ENCODE peak calls at places on chromosomes 1 and 21, in five cellular contexts. G is right lobe of liver, E is sigmoid colon, I is A549, X is transverse colon. P is an unnamed sample.

GRCh38 chr1:67126974-67127373 is 7.8 kb downstream of the C1orf141 start:
- DNase-seq in E (no peak), I (no peak), X (no peak), G (no peak), P (no peak)

GRCh38 chr1:212147581-212148033 is 112.1 kb downstream of the DTL start:
- DNase-seq in G (no peak), I (peak), E (no peak), X (peak), P (no peak)

GRCh38 chr1:59409525-59409924 is 112.6 kb downstream of the FGGY start:
- DNase-seq in X (no peak), E (no peak), G (no peak), I (no peak), P (no peak)

GRCh38 chr1:221532071-221532755 is 209.7 kb downstream of the DUSP10 start:
- DNase-seq in G (no peak), X (no peak), I (no peak), E (no peak), P (no peak)

GRCh38 chr1:30046751-30047150 is 676.6 kb downstream of the MATN1 start:
- DNase-seq in I (no peak), E (no peak), X (no peak), G (no peak), P (no peak)

GRCh38 chr1:36166938-36167910 is 11.3 kb downstream of the MAP7D1 start:
- DNase-seq in X (no peak), G (no peak), I (no peak), E (no peak), P (no peak)

GRCh38 chr1:25820247-25821111 is 725 bp downstream of the MTFR1L start:
- DNase-seq in G (peak), I (peak), E (peak), X (peak), P (peak)

GRCh38 chr1:117607471-117607870 is 1.6 kb downstream of the TENT5C start:
- DNase-seq in X (peak), I (no peak), E (no peak), G (peak), P (no peak)

GRCh38 chr1:6491480-6491962 is at the start of gene PLEKHG5:
- DNase-seq in I (peak), G (no peak), E (no peak), X (no peak), P (no peak)

GRCh38 chr1:17878837-17879236 is 123.7 kb downstream of the ACTL8 start:
- DNase-seq in G (no peak), X (no peak), I (no peak), E (no peak), P (no peak)

GRCh38 chr1:54559111-54559548 is 11.1 kb downstream of the ACOT11 start:
- DNase-seq in G (no peak), E (no peak), X (no peak), I (no peak), P (no peak)

GRCh38 chr1:18643154-18644012 is 12.7 kb downstream of the PAX7 start:
- DNase-seq in G (no peak), E (no peak), X (no peak), I (no peak), P (no peak)

GRCh38 chr1:76203132-76203531 is 128.6 kb downstream of the ST6GALNAC3 start:
- DNase-seq in I (no peak), E (no peak), G (no peak), X (no peak), P (no peak)

GRCh38 chr1:185917646-185918045 is 183.5 kb downstream of the HMCN1 start:
- DNase-seq in X (no peak), E (no peak), G (no peak), I (peak), P (no peak)

GRCh38 chr1:234315091-234315541 is 58.1 kb upstream of the COA6 start:
- DNase-seq in G (no peak), E (no peak), I (no peak), X (no peak), P (no peak)

GRCh38 chr1:184407816-184408510 is 21.1 kb downstream of the C1orf21 start:
- DNase-seq in E (no peak), X (no peak), I (peak), G (no peak), P (no peak)

GRCh38 chr21:32167513-32167912 is 111.3 kb downstream of the MIS18A start:
- DNase-seq in G (no peak), X (no peak), E (no peak), I (no peak), P (no peak)

GRCh38 chr1:80023366-80023765 is 1016.8 kb upstream of the ADGRL4 start:
- DNase-seq in E (no peak), X (no peak), G (no peak), I (no peak), P (no peak)

GRCh38 chr1:63746129-63746864 is 27.5 kb upstream of the ROR1 start:
- DNase-seq in X (no peak), E (no peak), I (peak), G (no peak), P (no peak)

GRCh38 chr1:197156692-197157091 is 10.2 kb upstream of the ASPM start:
- DNase-seq in G (no peak), E (no peak), X (no peak), I (no peak), P (no peak)

GRCh38 chr1:102896286-102896685 is 212.0 kb downstream of the COL11A1 start:
- DNase-seq in X (no peak), G (no peak), I (no peak), E (no peak), P (no peak)

GRCh38 chr1:56975446-56975845 is 9.6 kb upstream of the C8B start:
- DNase-seq in X (no peak), I (no peak), G (no peak), E (no peak), P (no peak)

GRCh38 chr1:191895049-191895448 is 263.2 kb upstream of the RGS18 start:
- DNase-seq in X (no peak), I (no peak), E (no peak), G (no peak), P (no peak)
- H3K27ac ChIP-seq in X (no peak), I (no peak), E (no peak), G (no peak), P (no peak)

GRCh38 chr1:180213401-180214177 is 16.5 kb upstream of the LHX4 start:
- DNase-seq in I (peak), G (no peak), E (peak), X (peak), P (no peak)
- H3K4me3 ChIP-seq in I (no peak), G (no peak), E (no peak), X (no peak), P (no peak)

DNA sequence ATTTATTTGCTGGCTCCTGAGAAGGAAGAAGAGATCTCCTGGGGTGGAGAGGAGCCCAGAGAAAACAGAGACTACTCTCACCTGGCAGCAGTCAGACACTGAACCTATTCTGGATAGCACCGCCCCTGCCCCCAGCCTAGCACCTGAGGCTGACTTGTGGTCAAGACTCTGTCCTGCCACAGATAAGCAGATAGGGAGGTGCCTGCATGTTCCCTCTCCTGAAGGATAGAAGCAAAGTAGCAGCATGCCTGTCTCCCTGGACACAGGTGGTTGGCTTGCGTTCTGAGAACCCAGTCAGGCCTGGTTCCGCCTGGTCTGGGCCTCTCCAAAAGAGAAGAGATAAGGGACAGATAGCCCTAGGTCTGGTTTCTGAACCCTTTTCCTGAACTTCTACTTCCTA is 1.3 kb upstream of the EFNA3 start:
- DNase-seq in G (no peak), E (peak), I (no peak), X (no peak), P (no peak)
- TF ChIP-seq POLR2A in G (no peak), E (no peak), I (no peak), X (no peak), P (no peak)

GRCh38 chr1:111192074-111192473 is 8.4 kb downstream of the DENND2D start:
- DNase-seq in I (no peak), E (no peak), G (no peak), X (no peak), P (no peak)
- H3K27ac ChIP-seq in I (no peak), E (no peak), G (peak), X (peak), P (no peak)

DNA sequence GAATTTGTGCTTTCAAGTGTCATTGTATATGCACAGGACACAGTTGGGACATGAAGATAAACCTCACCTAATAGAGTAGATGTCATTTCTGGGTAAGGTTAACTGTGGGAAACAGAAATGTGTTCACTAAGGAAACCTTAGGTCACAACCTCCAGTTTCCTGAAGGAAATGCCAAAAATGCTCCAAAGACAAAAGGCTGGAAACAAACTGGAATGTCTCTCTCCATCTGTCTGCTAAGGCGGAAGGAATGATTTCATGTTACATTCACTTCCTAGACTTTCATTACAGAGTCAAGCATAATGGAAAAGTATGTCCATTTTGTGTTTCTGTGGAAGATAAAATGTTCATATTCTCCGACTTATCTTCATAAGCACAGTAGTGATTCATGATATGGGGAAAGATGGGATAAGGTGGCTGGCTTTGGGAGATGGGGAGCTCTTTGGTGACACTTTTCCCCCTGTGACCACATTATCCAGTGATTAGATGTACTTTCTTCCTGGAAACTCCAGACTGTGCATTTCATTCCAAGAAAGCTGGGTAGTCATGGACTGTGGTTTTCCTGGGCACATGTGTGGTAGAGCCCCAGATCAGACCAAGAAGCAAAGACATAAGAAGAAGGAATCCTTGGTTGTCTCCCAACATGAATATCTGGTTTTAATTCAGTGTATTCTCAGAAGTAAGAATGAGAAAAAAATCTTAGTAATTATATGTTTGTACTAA is 5.7 kb downstream of the S1PR1 start:
- DNase-seq in X (no peak), G (no peak), E (no peak), I (no peak), P (no peak)
- H3K4me3 ChIP-seq in X (no peak), G (no peak), E (no peak), I (no peak), P (no peak)